ENCODE peak calls at places on chromosomes 5 and 9, in four cellular contexts. One of them, this sample, is unnamed. For H3K4me1, the result is how much of the 10 kb centered on the place peaks cover.

GRCh38 chr5:68924490-68925145 is 169.2 kb upstream of the SLC30A5 start:
- DNase-seq in uterus: no peak
- DNase-seq in HCT116: no peak
- DNase-seq in tibial nerve: peak
- DNase-seq in this sample: no peak

GRCh38 chr5:38134750-38135330 is 123.5 kb upstream of the EGFLAM start:
- DNase-seq in uterus: no peak
- DNase-seq in HCT116: no peak
- DNase-seq in tibial nerve: no peak
- DNase-seq in this sample: no peak

GRCh38 chr9:811101-811531 is 30.4 kb upstream of the DMRT1 start:
- DNase-seq in uterus: no peak
- DNase-seq in HCT116: no peak
- DNase-seq in tibial nerve: no peak
- DNase-seq in this sample: no peak

GRCh38 chr5:14108170-14108996 is 34.8 kb upstream of the TRIO start:
- DNase-seq in uterus: peak
- DNase-seq in HCT116: peak
- DNase-seq in tibial nerve: peak
- DNase-seq in this sample: peak

GRCh38 chr5:34045996-34046395 is 3.0 kb upstream of the C1QTNF3 start:
- DNase-seq in uterus: no peak
- DNase-seq in HCT116: no peak
- DNase-seq in tibial nerve: no peak
- DNase-seq in this sample: peak

GRCh38 chr5:135578685-135579341 is at the start of gene CXCL14:
- DNase-seq in uterus: no peak
- DNase-seq in HCT116: no peak
- DNase-seq in tibial nerve: peak
- DNase-seq in this sample: peak

GRCh38 chr5:6820851-6821479 is 107.7 kb downstream of the TENT4A start:
- DNase-seq in uterus: no peak
- DNase-seq in HCT116: peak
- DNase-seq in tibial nerve: no peak
- DNase-seq in this sample: no peak

GRCh38 chr5:1542011-1542410 is 18.3 kb upstream of the LPCAT1 start:
- DNase-seq in uterus: no peak
- DNase-seq in HCT116: no peak
- DNase-seq in tibial nerve: no peak
- DNase-seq in this sample: no peak

GRCh38 chr5:115738807-115739206 is 77.7 kb downstream of the CDO1 start:
- DNase-seq in uterus: no peak
- DNase-seq in HCT116: no peak
- DNase-seq in tibial nerve: no peak
- DNase-seq in this sample: no peak

GRCh38 chr5:178331491-178331981 is 98.9 kb upstream of the PHYKPL start:
- DNase-seq in uterus: peak
- DNase-seq in HCT116: no peak
- DNase-seq in tibial nerve: peak
- DNase-seq in this sample: no peak

GRCh38 chr5:149942199-149942598 is 2.4 kb downstream of the PDE6A start:
- DNase-seq in uterus: no peak
- DNase-seq in HCT116: no peak
- DNase-seq in tibial nerve: no peak
- DNase-seq in this sample: no peak

GRCh38 chr9:137253717-137254623 is 1.2 kb upstream of the NELFB start:
- DNase-seq in uterus: no peak
- DNase-seq in HCT116: no peak
- DNase-seq in tibial nerve: no peak
- DNase-seq in this sample: no peak

GRCh38 chr9:95087659-95088242 is 229.8 kb downstream of the FANCC start:
- DNase-seq in uterus: no peak
- DNase-seq in HCT116: no peak
- DNase-seq in tibial nerve: no peak
- DNase-seq in this sample: no peak

GRCh38 chr5:172699423-172699822 is 58.4 kb downstream of the NEURL1B start:
- DNase-seq in uterus: no peak
- DNase-seq in HCT116: no peak
- DNase-seq in tibial nerve: no peak
- DNase-seq in this sample: no peak

GRCh38 chr9:86731511-86731993 is 215.8 kb downstream of the GAS1 start:
- DNase-seq in uterus: no peak
- DNase-seq in HCT116: no peak
- DNase-seq in tibial nerve: no peak
- DNase-seq in this sample: no peak

GRCh38 chr9:136679431-136679941 is 7.8 kb downstream of the AGPAT2 start:
- DNase-seq in uterus: no peak
- DNase-seq in HCT116: no peak
- DNase-seq in tibial nerve: peak
- DNase-seq in this sample: no peak

GRCh38 chr9:126131066-126132010 is 195.3 kb upstream of the MVB12B start:
- DNase-seq in uterus: no peak
- DNase-seq in HCT116: no peak
- DNase-seq in tibial nerve: peak
- DNase-seq in this sample: no peak

GRCh38 chr5:76983468-76983867 is 30.6 kb downstream of the CRHBP start:
- DNase-seq in uterus: no peak
- DNase-seq in HCT116: no peak
- DNase-seq in tibial nerve: no peak
- DNase-seq in this sample: no peak

GRCh38 chr5:14663734-14664269 is 716 bp upstream of the OTULIN start:
- DNase-seq in uterus: no peak
- DNase-seq in HCT116: no peak
- DNase-seq in tibial nerve: peak
- DNase-seq in this sample: no peak

GRCh38 chr5:148482697-148483462 is 99.1 kb downstream of the FBXO38 start:
- DNase-seq in uterus: no peak
- DNase-seq in HCT116: peak
- DNase-seq in tibial nerve: peak
- DNase-seq in this sample: peak

GRCh38 chr5:74126294-74126693 is 500.3 kb downstream of the ARHGEF28 start:
- DNase-seq in uterus: no peak
- DNase-seq in HCT116: no peak
- DNase-seq in tibial nerve: no peak
- DNase-seq in this sample: no peak

GRCh38 chr9:8872802-8873201 is 1073.2 kb upstream of the DMAC1 start:
- DNase-seq in uterus: no peak
- DNase-seq in HCT116: no peak
- DNase-seq in tibial nerve: no peak
- DNase-seq in this sample: no peak

GRCh38 chr5:26945881-26946280 is 92.5 kb downstream of the CDH9 start:
- DNase-seq in uterus: no peak
- DNase-seq in HCT116: no peak
- DNase-seq in tibial nerve: no peak
- DNase-seq in this sample: no peak

GRCh38 chr5:33885679-33886078 is 6.1 kb downstream of the ADAMTS12 start:
- DNase-seq in uterus: no peak
- DNase-seq in HCT116: no peak
- DNase-seq in tibial nerve: no peak
- DNase-seq in this sample: no peak

DNA sequence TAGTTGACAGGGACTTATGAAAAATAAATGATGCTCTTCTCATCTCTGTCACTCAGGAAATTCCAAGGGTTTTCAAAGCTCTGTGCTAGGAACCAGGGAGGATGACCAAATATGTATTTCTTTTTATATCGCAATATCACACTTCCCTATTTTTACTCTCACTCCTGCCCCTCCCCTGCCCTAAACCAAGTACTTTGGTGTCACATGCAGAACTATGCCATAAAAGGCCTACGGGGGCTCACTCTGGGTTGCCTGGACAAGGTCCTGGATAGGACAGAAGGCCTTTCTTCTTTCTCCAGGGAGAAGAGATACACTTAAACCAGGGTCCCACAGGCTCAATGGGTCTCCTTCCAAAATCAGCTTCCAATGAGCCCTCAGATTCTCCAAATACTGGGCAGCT is 8.3 kb upstream of the RETREG1 start:
- DNase-seq in uterus: no peak
- DNase-seq in HCT116: no peak
- DNase-seq in tibial nerve: no peak
- DNase-seq in this sample: no peak
- H3K4me3 ChIP-seq in uterus: no peak
- H3K4me3 ChIP-seq in HCT116: no peak
- H3K4me3 ChIP-seq in tibial nerve: no peak
- H3K4me3 ChIP-seq in this sample: no peak

GRCh38 chr5:65928860-65929259 is 2.5 kb downstream of the ERBIN start:
- DNase-seq in uterus: no peak
- DNase-seq in HCT116: no peak
- DNase-seq in tibial nerve: no peak
- DNase-seq in this sample: no peak

GRCh38 chr5:65928341-65928752 is 2.0 kb downstream of the ERBIN start:
- DNase-seq in uterus: no peak
- DNase-seq in HCT116: no peak
- DNase-seq in tibial nerve: no peak
- DNase-seq in this sample: no peak

GRCh38 chr5:65933295-65933694 is 6.9 kb downstream of the ERBIN start:
- DNase-seq in uterus: no peak
- DNase-seq in HCT116: no peak
- DNase-seq in tibial nerve: no peak
- DNase-seq in this sample: no peak

GRCh38 chr5:65927497-65928340 is 1.3 kb downstream of the ERBIN start:
- DNase-seq in uterus: no peak
- DNase-seq in HCT116: no peak
- DNase-seq in tibial nerve: no peak
- DNase-seq in this sample: no peak

DNA sequence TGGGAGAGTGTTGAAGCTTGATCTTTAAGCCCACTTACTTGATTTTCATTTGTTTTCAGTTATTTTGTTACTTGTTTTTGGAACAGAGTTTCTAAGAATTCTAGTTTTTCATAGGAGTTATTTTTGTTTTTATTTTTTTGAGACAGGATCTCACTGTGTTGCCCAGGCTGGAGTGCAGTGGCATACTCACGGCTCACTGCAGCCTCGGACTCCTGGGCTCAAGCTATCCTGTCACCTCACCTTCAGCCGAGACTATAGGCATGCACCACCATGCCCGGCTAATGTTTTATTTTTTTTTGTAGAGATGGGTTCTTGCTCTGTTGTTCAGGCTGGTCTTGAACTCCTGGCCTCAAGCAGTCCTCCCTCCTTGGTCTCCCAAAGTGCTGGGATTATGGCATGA is 6.3 kb downstream of the ERBIN start:
- DNase-seq in uterus: no peak
- DNase-seq in HCT116: no peak
- DNase-seq in tibial nerve: no peak
- DNase-seq in this sample: no peak
- H3K4me1 ChIP-seq in uterus: under half
- H3K4me1 ChIP-seq in HCT116: under half
- H3K4me1 ChIP-seq in tibial nerve: under half
- H3K4me1 ChIP-seq in this sample: under half

GRCh38 chr5:5134107-5134506 is 6.0 kb upstream of the ADAMTS16 start:
- DNase-seq in uterus: no peak
- DNase-seq in HCT116: no peak
- DNase-seq in tibial nerve: no peak
- DNase-seq in this sample: no peak
- H3K4me3 ChIP-seq in uterus: no peak
- H3K4me3 ChIP-seq in HCT116: no peak
- H3K4me3 ChIP-seq in tibial nerve: no peak
- H3K4me3 ChIP-seq in this sample: no peak

GRCh38 chr9:127954831-127955293 is 17.2 kb upstream of the DPM2 start:
- DNase-seq in uterus: no peak
- DNase-seq in HCT116: no peak
- DNase-seq in tibial nerve: no peak
- DNase-seq in this sample: no peak
- H3K4me1 ChIP-seq in uterus: under half
- H3K4me1 ChIP-seq in HCT116: half or more
- H3K4me1 ChIP-seq in tibial nerve: half or more
- H3K4me1 ChIP-seq in this sample: under half

GRCh38 chr5:61228691-61229280 is 66.5 kb upstream of the SMIM15 start:
- DNase-seq in uterus: no peak
- DNase-seq in HCT116: no peak
- DNase-seq in tibial nerve: no peak
- DNase-seq in this sample: no peak
- H3K4me3 ChIP-seq in uterus: no peak
- H3K4me3 ChIP-seq in HCT116: no peak
- H3K4me3 ChIP-seq in tibial nerve: no peak
- H3K4me3 ChIP-seq in this sample: no peak

GRCh38 chr5:173823721-173824567 is 64.2 kb upstream of the CPEB4 start:
- DNase-seq in uterus: no peak
- DNase-seq in HCT116: no peak
- DNase-seq in tibial nerve: no peak
- DNase-seq in this sample: peak
- H3K4me1 ChIP-seq in uterus: under half
- H3K4me1 ChIP-seq in HCT116: under half
- H3K4me1 ChIP-seq in tibial nerve: under half
- H3K4me1 ChIP-seq in this sample: under half

This sample was measured in SJSA1.